ENCODE peak calls at places on chromosome 6, in four cellular contexts. M, L, W and E are unnamed samples.

GRCh38 chr6:151004415-151005024 is 139.0 kb downstream of the MTHFD1L start:
- DNase-seq in W (peak; percentile 87), L (no peak), M (peak; percentile 75), E (peak; percentile 69)

GRCh38 chr6:18122128-18123093 is at the start of gene NHLRC1:
- DNase-seq in W (peak; percentile 76), M (peak; percentile 93), L (peak; percentile 94), E (peak; percentile 97)

GRCh38 chr6:154359679-154360078 is 3.1 kb upstream of the IPCEF1 start:
- DNase-seq in W (no peak), L (no peak), M (no peak), E (no peak)

GRCh38 chr6:35601331-35602132 is 87.2 kb downstream of the FKBP5 start:
- DNase-seq in L (no peak), W (no peak), M (peak; percentile 51), E (peak; percentile 53)

GRCh38 chr6:94270040-94270689 is 850.8 kb upstream of the EPHA7 start:
- DNase-seq in L (no peak), W (no peak), M (no peak), E (no peak)

GRCh38 chr6:11828185-11828897 is 49.7 kb upstream of the ADTRP start:
- DNase-seq in W (no peak), M (no peak), L (no peak), E (no peak)

GRCh38 chr6:161271343-161272019 is 2.4 kb downstream of the AGPAT4 start:
- DNase-seq in M (no peak), W (no peak), L (no peak), E (no peak)

GRCh38 chr6:26329763-26330511 is 35.1 kb upstream of the BTN3A2 start:
- DNase-seq in M (peak; percentile 78), L (no peak), W (no peak), E (no peak)

GRCh38 chr6:114125597-114125996 is 154.6 kb upstream of the HDAC2 start:
- DNase-seq in L (no peak), M (no peak), W (no peak), E (no peak)

GRCh38 chr6:70709826-70710225 is 42.1 kb downstream of the SMAP1 start:
- DNase-seq in L (no peak), M (peak; percentile 18), W (no peak), E (no peak)

GRCh38 chr6:155670655-155671054 is 215.0 kb upstream of the NOX3 start:
- DNase-seq in M (no peak), L (no peak), W (no peak), E (no peak)

GRCh38 chr6:97282238-97282725 is 734 bp downstream of the MMS22L start:
- DNase-seq in W (no peak), M (no peak), L (no peak), E (no peak)

GRCh38 chr6:26330835-26331808 is 33.9 kb upstream of the BTN3A2 start:
- DNase-seq in M (peak; percentile 80), L (no peak), W (no peak), E (no peak)

GRCh38 chr6:53794073-53794719 is 609 bp upstream of the LRRC1 start:
- DNase-seq in L (peak; percentile 83), M (peak; percentile 70), W (peak; percentile 61), E (peak; percentile 52)

GRCh38 chr6:45566882-45567281 is 189.1 kb upstream of the SUPT3H start:
- DNase-seq in W (no peak), M (no peak), L (no peak), E (no peak)

GRCh38 chr6:72890233-72890632 is 268.4 kb downstream of the KCNQ5 start:
- DNase-seq in W (no peak), M (no peak), L (no peak), E (no peak)

GRCh38 chr6:49515485-49516146 is 15.9 kb downstream of the GLYATL3 start:
- DNase-seq in M (no peak), W (no peak), L (no peak), E (no peak)

GRCh38 chr6:115969930-115970273 is 90.8 kb downstream of the FRK start:
- DNase-seq in W (no peak), L (no peak), M (no peak), E (no peak)

GRCh38 chr6:40328376-40328987 is 258.7 kb downstream of the LRFN2 start:
- DNase-seq in W (no peak), M (peak; percentile 10), L (no peak), E (no peak)

GRCh38 chr6:137097526-137097925 is 52.8 kb upstream of the IL20RA start:
- DNase-seq in M (no peak), W (no peak), L (no peak), E (no peak)

GRCh38 chr6:137102050-137102848 is 57.5 kb upstream of the IL20RA start:
- DNase-seq in M (no peak), L (no peak), W (no peak), E (no peak)

GRCh38 chr6:137097057-137097456 is 52.3 kb upstream of the IL20RA start:
- DNase-seq in W (no peak), L (no peak), M (no peak), E (no peak)

GRCh38 chr6:137102851-137103492 is 58.2 kb upstream of the IL20RA start:
- DNase-seq in W (no peak), M (no peak), L (no peak), E (no peak)

GRCh38 chr6:137099689-137100398 is 55.1 kb upstream of the IL20RA start:
- DNase-seq in M (no peak), L (no peak), W (no peak), E (no peak)
- H3K4me1 ChIP-seq in M (no peaks in the 10 kb centered on the region), L (peaks cover 9% of the 10 kb centered on the region), W (no peaks in the 10 kb centered on the region), E (peaks cover 2% of the 10 kb centered on the region)

GRCh38 chr6:15147827-15148226 is 98.0 kb upstream of the JARID2 start:
- DNase-seq in W (no peak), M (no peak), L (no peak), E (no peak)
- H3K27ac ChIP-seq in W (no peak overlapping the region), M (no peak overlapping the region), L (no peak overlapping the region), E (no peak overlapping the region)

GRCh38 chr6:124928831-124929230 is 33.4 kb upstream of the RNF217 start:
- DNase-seq in W (no peak), L (no peak), M (no peak), E (no peak)
- H3K4me1 ChIP-seq in W (no peaks in the 10 kb centered on the region), L (no peaks in the 10 kb centered on the region), M (no peaks in the 10 kb centered on the region), E (no peaks in the 10 kb centered on the region)

DNA sequence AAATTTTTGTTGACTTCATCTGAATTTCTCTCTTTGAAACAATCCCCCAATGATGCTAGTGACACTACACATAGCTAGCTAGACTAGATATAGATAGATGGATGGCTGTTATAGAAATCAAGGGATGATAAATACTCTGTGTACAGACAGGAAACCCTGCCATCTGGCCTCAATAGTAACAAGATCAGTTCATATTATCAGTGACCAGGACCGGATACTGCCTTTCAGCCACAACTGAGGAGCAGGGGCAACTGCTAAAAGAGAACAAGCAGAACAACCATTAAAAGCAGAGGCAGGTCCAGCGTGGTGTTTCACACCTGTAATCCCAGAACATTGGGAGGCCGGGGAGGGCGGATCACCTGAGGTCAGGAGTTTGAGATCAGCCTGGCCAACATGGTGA is 118.3 kb upstream of the FAM184A start:
- DNase-seq in L (no peak), W (no peak), M (no peak), E (no peak)
- H3K27ac ChIP-seq in L (no peak overlapping the region), W (no peak overlapping the region), M (no peak overlapping the region), E (no peak overlapping the region)

GRCh38 chr6:127342946-127343752 is at the start of gene ECHDC1:
- DNase-seq in W (peak; percentile 61), L (peak; percentile 80), M (peak; percentile 77), E (peak; percentile 68)
- H3K4me1 ChIP-seq in W (peaks cover 45% of the 10 kb centered on the region), L (peaks cover 8% of the 10 kb centered on the region), M (peaks cover 43% of the 10 kb centered on the region), E (peaks cover 3% of the 10 kb centered on the region)

GRCh38 chr6:31158863-31159855 is 770 bp downstream of the TCF19 start:
- DNase-seq in M (no peak), L (no peak), W (no peak), E (peak; percentile 64)
- H3K27ac ChIP-seq in M (peak overlapping the region; percentile 63), L (peak overlapping the region; percentile 41), W (peak overlapping the region; percentile 72), E (no peak overlapping the region)

GRCh38 chr6:106727480-106728153 is 98.2 kb downstream of the QRSL1 start:
- DNase-seq in M (no peak), L (no peak), W (no peak), E (no peak)
- H3K4me1 ChIP-seq in M (peaks cover 71% of the 10 kb centered on the region), L (no peaks in the 10 kb centered on the region), W (no peaks in the 10 kb centered on the region), E (no peaks in the 10 kb centered on the region)

DNA sequence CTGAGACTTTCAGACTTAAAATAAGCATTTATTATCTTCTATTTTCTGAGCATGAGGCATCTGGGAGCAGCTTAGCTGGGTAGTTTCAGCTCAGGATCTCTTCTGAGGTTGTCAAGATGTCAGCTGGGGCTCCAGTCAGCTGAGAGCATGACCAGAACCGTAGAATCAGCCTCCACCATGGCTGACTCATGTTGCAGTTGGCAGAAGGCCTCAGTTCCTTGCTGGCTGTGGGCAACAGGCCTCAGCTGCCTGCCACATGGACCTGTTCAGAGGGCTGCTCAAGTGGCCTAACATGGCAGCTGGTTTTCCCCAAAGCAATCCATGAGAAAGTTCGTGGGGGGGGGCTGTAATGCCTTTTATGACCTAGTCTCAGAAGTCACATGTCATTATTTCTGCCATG is 142.3 kb downstream of the LY86 start:
- DNase-seq in W (no peak), L (no peak), M (peak; percentile 10), E (peak; percentile 53)
- H3K27ac ChIP-seq in W (no peak overlapping the region), L (peak overlapping the region; percentile 61), M (no peak overlapping the region), E (peak overlapping the region; percentile 13)

GRCh38 chr6:42101186-42101657 is 41.2 kb downstream of the C6orf132 start:
- DNase-seq in L (no peak), W (no peak), M (no peak), E (no peak)
- H3K4me1 ChIP-seq in L (peaks cover 2% of the 10 kb centered on the region), W (peaks cover 12% of the 10 kb centered on the region), M (peaks cover 28% of the 10 kb centered on the region), E (peaks cover 3% of the 10 kb centered on the region)